ENCODE peak calls at places on chromosomes 16 and 17, in four cellular contexts. One of them, this sample, is unnamed.

GRCh38 chr17:53909802-53910201 is 87.1 kb downstream of the KIF2B start:
- DNase-seq in HepG2: no peak
- DNase-seq in A549: no peak
- DNase-seq in SK-N-SH: no peak
- DNase-seq in this sample: no peak

GRCh38 chr17:7001562-7001961 is 5.7 kb downstream of the ALOX12 start:
- DNase-seq in HepG2: no peak
- DNase-seq in A549: no peak
- DNase-seq in SK-N-SH: no peak
- DNase-seq in this sample: no peak

GRCh38 chr16:54446639-54447038 is 160.1 kb upstream of the IRX3 start:
- DNase-seq in HepG2: no peak
- DNase-seq in A549: no peak
- DNase-seq in SK-N-SH: no peak
- DNase-seq in this sample: no peak

GRCh38 chr17:7837375-7838290 is 3.6 kb downstream of the KDM6B start:
- DNase-seq in HepG2: peak
- DNase-seq in A549: no peak
- DNase-seq in SK-N-SH: no peak
- DNase-seq in this sample: no peak

GRCh38 chr17:47265983-47266541 is 12.4 kb downstream of the ITGB3 start:
- DNase-seq in HepG2: peak
- DNase-seq in A549: no peak
- DNase-seq in SK-N-SH: no peak
- DNase-seq in this sample: peak

GRCh38 chr16:55273356-55273755 is 50.6 kb upstream of the IRX6 start:
- DNase-seq in HepG2: no peak
- DNase-seq in A549: no peak
- DNase-seq in SK-N-SH: no peak
- DNase-seq in this sample: no peak

GRCh38 chr16:81164481-81164880 is 68.3 kb upstream of the GCSH start:
- DNase-seq in HepG2: no peak
- DNase-seq in A549: no peak
- DNase-seq in SK-N-SH: no peak
- DNase-seq in this sample: no peak

GRCh38 chr17:66726371-66726770 is 108.5 kb upstream of the CACNG5 start:
- DNase-seq in HepG2: no peak
- DNase-seq in A549: no peak
- DNase-seq in SK-N-SH: no peak
- DNase-seq in this sample: no peak

GRCh38 chr17:7982666-7983065 is 19.7 kb upstream of the GUCY2D start:
- DNase-seq in HepG2: no peak
- DNase-seq in A549: no peak
- DNase-seq in SK-N-SH: no peak
- DNase-seq in this sample: peak

GRCh38 chr17:80371196-80371595 is 43.8 kb upstream of the ENDOV start:
- DNase-seq in HepG2: no peak
- DNase-seq in A549: no peak
- DNase-seq in SK-N-SH: no peak
- DNase-seq in this sample: no peak

GRCh38 chr16:82655315-82655714 is 28.5 kb downstream of the CDH13 start:
- DNase-seq in HepG2: no peak
- DNase-seq in A549: no peak
- DNase-seq in SK-N-SH: no peak
- DNase-seq in this sample: peak

GRCh38 chr17:52357855-52358254 is 199.3 kb upstream of the CA10 start:
- DNase-seq in HepG2: no peak
- DNase-seq in A549: no peak
- DNase-seq in SK-N-SH: no peak
- DNase-seq in this sample: no peak

GRCh38 chr17:42337442-42337841 is 49.1 kb downstream of the STAT5A start:
- DNase-seq in HepG2: no peak
- DNase-seq in A549: no peak
- DNase-seq in SK-N-SH: no peak
- DNase-seq in this sample: peak

GRCh38 chr17:50619489-50619888 is 15.2 kb upstream of the ABCC3 start:
- DNase-seq in HepG2: no peak
- DNase-seq in A549: no peak
- DNase-seq in SK-N-SH: no peak
- DNase-seq in this sample: no peak
- H3K4me3 ChIP-seq in HepG2: no peak
- H3K4me3 ChIP-seq in A549: no peak
- H3K4me3 ChIP-seq in SK-N-SH: no peak
- H3K4me3 ChIP-seq in this sample: no peak

GRCh38 chr17:79280822-79281572 is 206.4 kb downstream of the ENGASE start:
- DNase-seq in HepG2: no peak
- DNase-seq in A549: no peak
- DNase-seq in SK-N-SH: no peak
- DNase-seq in this sample: no peak
- TF ChIP-seq USF2 in HepG2: no peak
- TF ChIP-seq USF2 in A549: no peak
- TF ChIP-seq USF2 in SK-N-SH: no peak
- TF ChIP-seq USF2 in this sample: no peak

GRCh38 chr16:86978445-86979030 is 338.7 kb downstream of the C16orf95 start:
- DNase-seq in HepG2: no peak
- DNase-seq in A549: no peak
- DNase-seq in SK-N-SH: no peak
- DNase-seq in this sample: no peak

GRCh38 chr16:86977076-86977676 is 340.0 kb downstream of the C16orf95 start:
- DNase-seq in HepG2: no peak
- DNase-seq in A549: no peak
- DNase-seq in SK-N-SH: no peak
- DNase-seq in this sample: no peak

GRCh38 chr16:86980644-86981043 is 336.5 kb downstream of the C16orf95 start:
- DNase-seq in HepG2: no peak
- DNase-seq in A549: no peak
- DNase-seq in SK-N-SH: no peak
- DNase-seq in this sample: no peak

GRCh38 chr16:86979984-86980553 is 337.1 kb downstream of the C16orf95 start:
- DNase-seq in HepG2: no peak
- DNase-seq in A549: no peak
- DNase-seq in SK-N-SH: no peak
- DNase-seq in this sample: no peak

DNA sequence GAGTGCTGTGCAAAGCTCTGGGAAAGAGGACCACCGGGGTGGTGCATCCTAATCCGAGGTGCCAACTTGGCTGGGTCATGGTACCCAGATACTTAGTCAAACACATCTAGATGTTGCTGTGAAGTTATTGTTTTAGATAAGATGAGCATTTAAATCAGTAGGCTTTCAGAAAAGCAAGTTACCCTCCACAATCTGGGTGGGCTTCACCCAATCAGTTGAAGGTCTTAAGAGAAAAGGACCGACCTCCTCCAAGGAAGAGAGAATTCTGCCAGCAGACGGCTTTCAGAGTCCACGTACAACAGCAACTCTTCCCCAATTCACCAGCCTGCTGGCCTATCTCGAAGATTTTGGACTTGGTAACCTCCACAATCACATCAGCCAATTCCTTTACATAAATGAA is 338.1 kb downstream of the C16orf95 start:
- DNase-seq in HepG2: no peak
- DNase-seq in A549: no peak
- DNase-seq in SK-N-SH: no peak
- DNase-seq in this sample: no peak
- H3K4me3 ChIP-seq in HepG2: no peak
- H3K4me3 ChIP-seq in A549: no peak
- H3K4me3 ChIP-seq in SK-N-SH: no peak
- H3K4me3 ChIP-seq in this sample: no peak

GRCh38 chr16:88287219-88287618 is 95.5 kb upstream of the ZNF469 start:
- DNase-seq in HepG2: peak
- DNase-seq in A549: no peak
- DNase-seq in SK-N-SH: peak
- DNase-seq in this sample: no peak
- TF ChIP-seq USF2 in HepG2: no peak
- TF ChIP-seq USF2 in A549: no peak
- TF ChIP-seq USF2 in SK-N-SH: no peak
- TF ChIP-seq USF2 in this sample: no peak

DNA sequence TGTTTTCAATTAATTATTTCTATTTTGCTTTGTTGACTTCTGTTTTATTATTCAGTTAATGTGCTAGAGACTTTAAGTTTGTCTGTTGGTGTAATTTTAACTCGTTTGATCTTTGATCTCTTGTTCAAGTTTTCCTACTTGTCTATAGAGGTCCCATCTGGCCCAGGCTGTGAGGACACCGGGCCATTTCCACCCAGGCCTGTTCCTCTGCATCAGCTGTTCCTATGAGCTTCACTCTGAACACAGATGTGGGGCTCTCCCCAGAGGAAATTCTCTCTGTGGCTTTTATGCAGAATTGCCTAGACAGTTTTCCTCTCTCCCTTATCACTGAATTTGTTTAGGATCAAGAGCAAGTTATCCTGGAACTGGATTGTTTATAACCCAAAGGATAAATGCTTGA is 44.7 kb downstream of the MYO18A start:
- DNase-seq in HepG2: no peak
- DNase-seq in A549: no peak
- DNase-seq in SK-N-SH: no peak
- DNase-seq in this sample: no peak
- H3K4me3 ChIP-seq in HepG2: no peak
- H3K4me3 ChIP-seq in A549: no peak
- H3K4me3 ChIP-seq in SK-N-SH: no peak
- H3K4me3 ChIP-seq in this sample: no peak

DNA sequence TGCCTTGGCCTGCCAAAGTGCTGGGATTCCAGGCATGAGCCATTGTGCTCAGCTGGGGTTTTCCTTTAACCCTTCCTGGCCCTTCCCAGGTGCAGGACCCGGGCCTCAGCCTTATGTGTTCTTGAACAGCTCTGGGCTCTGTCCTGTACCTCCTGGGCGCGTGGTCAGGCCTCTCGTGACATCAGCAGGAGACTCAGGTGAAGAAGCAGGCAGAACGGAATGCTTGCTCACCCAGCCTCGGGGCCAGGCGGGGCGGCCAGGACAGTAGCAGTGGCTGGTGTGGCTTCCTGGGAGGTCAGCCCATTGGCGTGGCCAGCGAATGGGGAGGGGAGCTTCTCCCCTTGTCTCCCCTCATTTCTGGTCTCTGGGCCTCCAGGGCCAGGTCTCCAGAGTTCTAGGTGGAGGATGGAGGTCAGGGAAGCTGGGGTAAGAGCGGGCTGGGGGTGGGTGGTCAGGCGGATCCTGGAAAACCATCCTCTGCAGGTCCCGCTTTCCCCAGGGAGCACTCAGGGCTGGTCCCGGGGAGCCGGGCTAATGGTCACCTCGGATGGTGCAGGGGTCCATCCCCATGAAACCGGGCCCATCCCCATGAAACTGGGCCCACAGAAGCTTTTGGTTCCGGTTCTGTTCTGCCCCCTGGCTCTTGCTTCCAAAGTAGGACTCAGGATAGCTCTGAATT is 281.5 kb downstream of the SEC14L1 start:
- DNase-seq in HepG2: no peak
- DNase-seq in A549: no peak
- DNase-seq in SK-N-SH: no peak
- DNase-seq in this sample: no peak
- TF ChIP-seq USF2 in HepG2: no peak
- TF ChIP-seq USF2 in A549: no peak
- TF ChIP-seq USF2 in SK-N-SH: no peak
- TF ChIP-seq USF2 in this sample: no peak

GRCh38 chr16:89175280-89176146 is 4.0 kb downstream of the CDH15 start:
- DNase-seq in HepG2: no peak
- DNase-seq in A549: no peak
- DNase-seq in SK-N-SH: no peak
- DNase-seq in this sample: no peak
- H3K4me3 ChIP-seq in HepG2: no peak
- H3K4me3 ChIP-seq in A549: no peak
- H3K4me3 ChIP-seq in SK-N-SH: no peak
- H3K4me3 ChIP-seq in this sample: no peak

GRCh38 chr17:75698659-75699058 is 22.6 kb upstream of the ITGB4 start:
- DNase-seq in HepG2: no peak
- DNase-seq in A549: no peak
- DNase-seq in SK-N-SH: no peak
- DNase-seq in this sample: no peak

GRCh38 chr17:75697651-75698291 is 23.5 kb upstream of the ITGB4 start:
- DNase-seq in HepG2: peak
- DNase-seq in A549: no peak
- DNase-seq in SK-N-SH: no peak
- DNase-seq in this sample: no peak

GRCh38 chr17:75703191-75703590 is 18.1 kb upstream of the ITGB4 start:
- DNase-seq in HepG2: no peak
- DNase-seq in A549: no peak
- DNase-seq in SK-N-SH: no peak
- DNase-seq in this sample: no peak

GRCh38 chr17:75703591-75703990 is 17.7 kb upstream of the ITGB4 start:
- DNase-seq in HepG2: no peak
- DNase-seq in A549: no peak
- DNase-seq in SK-N-SH: no peak
- DNase-seq in this sample: no peak

DNA sequence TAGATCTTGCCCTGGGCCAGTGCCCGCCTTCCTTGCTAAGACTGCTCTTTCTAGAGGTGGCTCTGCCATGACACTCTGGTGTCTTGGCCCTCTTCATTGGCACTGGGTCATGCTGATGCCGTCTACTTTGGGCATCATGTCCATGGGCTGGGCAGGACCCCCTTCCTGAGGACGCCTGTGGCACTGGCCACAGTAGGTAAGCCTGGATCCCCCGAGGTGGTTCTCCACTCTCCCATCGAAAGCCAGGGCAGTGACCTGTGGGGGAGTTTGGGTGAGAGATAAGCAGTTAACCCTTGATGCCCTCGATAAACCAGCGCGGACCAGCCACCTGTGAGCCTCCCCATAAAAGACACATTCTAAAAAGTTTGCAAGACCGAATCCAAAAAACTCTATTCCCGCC is 20.0 kb upstream of the ITGB4 start:
- DNase-seq in HepG2: no peak
- DNase-seq in A549: no peak
- DNase-seq in SK-N-SH: no peak
- DNase-seq in this sample: no peak
- TF ChIP-seq USF2 in HepG2: no peak
- TF ChIP-seq USF2 in A549: no peak
- TF ChIP-seq USF2 in SK-N-SH: no peak
- TF ChIP-seq USF2 in this sample: no peak

GRCh38 chr16:69326172-69326873 is 4.1 kb downstream of the PDF start:
- DNase-seq in HepG2: peak
- DNase-seq in A549: no peak
- DNase-seq in SK-N-SH: no peak
- DNase-seq in this sample: no peak
- H3K4me3 ChIP-seq in HepG2: peak
- H3K4me3 ChIP-seq in A549: no peak
- H3K4me3 ChIP-seq in SK-N-SH: no peak
- H3K4me3 ChIP-seq in this sample: no peak

GRCh38 chr17:69733171-69734014 is 318.9 kb downstream of the MAP2K6 start:
- DNase-seq in HepG2: no peak
- DNase-seq in A549: peak
- DNase-seq in SK-N-SH: no peak
- DNase-seq in this sample: peak

GRCh38 chr17:69735285-69735684 is 320.8 kb downstream of the MAP2K6 start:
- DNase-seq in HepG2: no peak
- DNase-seq in A549: no peak
- DNase-seq in SK-N-SH: no peak
- DNase-seq in this sample: no peak

GRCh38 chr17:69729937-69730336 is 315.4 kb downstream of the MAP2K6 start:
- DNase-seq in HepG2: no peak
- DNase-seq in A549: no peak
- DNase-seq in SK-N-SH: no peak
- DNase-seq in this sample: peak

GRCh38 chr17:69734656-69735055 is 320.2 kb downstream of the MAP2K6 start:
- DNase-seq in HepG2: no peak
- DNase-seq in A549: no peak
- DNase-seq in SK-N-SH: no peak
- DNase-seq in this sample: no peak

GRCh38 chr17:69732272-69732671 is 317.8 kb downstream of the MAP2K6 start:
- DNase-seq in HepG2: no peak
- DNase-seq in A549: no peak
- DNase-seq in SK-N-SH: no peak
- DNase-seq in this sample: peak
- TF ChIP-seq USF2 in HepG2: no peak
- TF ChIP-seq USF2 in A549: no peak
- TF ChIP-seq USF2 in SK-N-SH: no peak
- TF ChIP-seq USF2 in this sample: no peak